ENCODE peak calls at places on chromosome X, in four cellular contexts. F is EH, N is nephron progenitor cell, M is thoracic aorta. Y is an unnamed sample.

GRCh38 chrX:70613295-70613694 is 168.7 kb downstream of the DLG3 start:
- DNase-seq in N (no peak), F (peak; percentile 60), M (no peak), Y (no peak)

GRCh38 chrX:103423955-103424640 is 47.8 kb downstream of the BEX3 start:
- DNase-seq in N (no peak), M (no peak), F (no peak), Y (no peak)

GRCh38 chrX:27626066-27626465 is 35.9 kb downstream of the DCAF8L2 start:
- DNase-seq in F (no peak), N (no peak), M (no peak), Y (no peak)

GRCh38 chrX:110425222-110425621 is 66.6 kb downstream of the RTL9 start:
- DNase-seq in M (no peak), F (peak; percentile 21), N (no peak), Y (no peak)

GRCh38 chrX:69309074-69309792 is 144.0 kb upstream of the PJA1 start:
- DNase-seq in N (no peak), M (no peak), F (no peak), Y (no peak)

GRCh38 chrX:140817943-140818342 is 108.4 kb downstream of the LINC00632 start:
- DNase-seq in F (peak; percentile 26), M (no peak), N (no peak), Y (peak; percentile 58)

GRCh38 chrX:118627084-118627758 is 100.2 kb upstream of the IL13RA1 start:
- DNase-seq in F (peak; percentile 14), N (no peak), M (no peak), Y (peak; percentile 2)

GRCh38 chrX:134173541-134174272 is 63.3 kb upstream of the CCDC160 start:
- DNase-seq in N (peak; percentile 25), M (no peak), F (no peak), Y (no peak)

GRCh38 chrX:78116365-78116764 is 12.3 kb downstream of the PGK1 start:
- DNase-seq in F (no peak), M (no peak), N (no peak), Y (no peak)

GRCh38 chrX:76433219-76433618 is 5.7 kb downstream of the MAGEE1 start:
- DNase-seq in N (no peak), M (no peak), F (no peak), Y (no peak)

GRCh38 chrX:16517206-16517605 is 132.8 kb upstream of the S100G start:
- DNase-seq in N (no peak), M (no peak), F (peak; percentile 9), Y (no peak)

GRCh38 chrX:11272290-11272689 is 20.9 kb upstream of the AMELX start:
- DNase-seq in N (no peak), M (no peak), F (peak; percentile 52), Y (no peak)

GRCh38 chrX:13463608-13464007 is 105.8 kb upstream of the EGFL6 start:
- DNase-seq in M (peak; percentile 13), F (peak; percentile 90), N (peak; percentile 5), Y (peak; percentile 68)

GRCh38 chrX:152865232-152865920 is 32.5 kb upstream of the ZNF185 start:
- DNase-seq in M (no peak), F (no peak), N (no peak), Y (no peak)

GRCh38 chrX:139889760-139890159 is 43.1 kb downstream of the ATP11C start:
- DNase-seq in N (no peak), M (no peak), F (peak; percentile 56), Y (no peak)

Y was measured in OCI-LY7.